ENCODE peak calls at places on chromosomes 4 and X, in ten cellular contexts. S is tibial nerve; F is Peyer's patch; C is cardiac fibroblast; M is tibial artery; J is GM12878; I is endodermal cell; Z is Jurkat, Clone E6-1; P is small intestine; K is IMR-90. V is an unnamed sample.

GRCh38 chr4:40306991-40307390 is 28.1 kb upstream of the CHRNA9 start:
- DNase-seq in P (no peak), F (peak), M (no peak), J (no peak), Z (no peak), I (no peak), K (no peak), C (no peak), S (no peak), V (no peak)

GRCh38 chrX:19991350-19991718 is 473 bp upstream of the BCLAF3 start:
- DNase-seq in I (no peak), S (no peak), P (no peak), C (no peak), Z (no peak), M (no peak), J (no peak), K (no peak), F (no peak), V (no peak)

GRCh38 chr4:5785806-5786680 is 75.0 kb downstream of the EVC start:
- DNase-seq in P (no peak), S (no peak), C (peak), I (no peak), M (no peak), F (no peak), J (no peak), Z (no peak), K (peak), V (no peak)

GRCh38 chrX:12894074-12894691 is 12.2 kb upstream of the TLR8 start:
- DNase-seq in S (no peak), P (peak), I (no peak), K (peak), C (peak), Z (peak), J (no peak), F (peak), M (no peak), V (no peak)

GRCh38 chr4:175376287-175376977 is 435.6 kb downstream of the GPM6A start:
- DNase-seq in P (no peak), S (no peak), C (no peak), J (no peak), F (no peak), I (no peak), Z (no peak), K (no peak), M (no peak), V (no peak)

GRCh38 chrX:71992711-71993110 is 82.1 kb downstream of the NHSL2 start:
- DNase-seq in S (no peak), M (no peak), Z (peak), C (no peak), P (peak), F (no peak), K (no peak), I (peak), J (no peak), V (no peak)

GRCh38 chr4:168656055-168656660 is 159.3 kb downstream of the PALLD start:
- DNase-seq in F (no peak), C (peak), M (no peak), K (peak), S (no peak), J (no peak), Z (no peak), P (no peak), I (no peak), V (no peak)

GRCh38 chr4:24489870-24490269 is 94.5 kb downstream of the DHX15 start:
- DNase-seq in F (no peak), P (no peak), S (no peak), C (peak), I (no peak), J (no peak), K (no peak), Z (no peak), M (no peak), V (no peak)

GRCh38 chrX:118536204-118536603 is 40.6 kb downstream of the DOCK11 start:
- DNase-seq in Z (no peak), C (no peak), F (no peak), J (peak), K (no peak), M (no peak), S (no peak), P (no peak), I (no peak), V (no peak)

GRCh38 chrX:118698516-118699247 is 28.7 kb upstream of the IL13RA1 start:
- DNase-seq in K (peak), J (no peak), C (no peak), S (no peak), I (no peak), P (no peak), F (peak), Z (no peak), M (no peak), V (no peak)

GRCh38 chr4:89137231-89137630 is 25.9 kb downstream of the TIGD2 start:
- DNase-seq in P (no peak), C (no peak), S (no peak), J (no peak), Z (no peak), M (no peak), F (no peak), K (no peak), I (no peak), V (no peak)

GRCh38 chr4:174865418-174865985 is 36.5 kb upstream of the GLRA3 start:
- DNase-seq in Z (no peak), F (no peak), P (no peak), C (no peak), J (no peak), M (no peak), K (no peak), S (no peak), I (no peak), V (no peak)

GRCh38 chr4:3013839-3014350 is 50.5 kb downstream of the GRK4 start:
- DNase-seq in F (no peak), K (no peak), J (peak), S (no peak), Z (no peak), I (peak), M (no peak), C (no peak), P (peak), V (no peak)

GRCh38 chr4:183443609-183444148 is 757 bp upstream of the CDKN2AIP start:
- DNase-seq in S (peak), J (no peak), F (peak), M (no peak), P (no peak), K (peak), Z (peak), I (no peak), C (no peak), V (no peak)

GRCh38 chrX:68307767-68308166 is 125.5 kb downstream of the OPHN1 start:
- DNase-seq in F (no peak), I (no peak), C (peak), P (no peak), J (no peak), K (peak), Z (no peak), S (no peak), M (no peak), V (no peak)

GRCh38 chrX:7170903-7171302 is 22.9 kb upstream of the PUDP start:
- DNase-seq in J (no peak), Z (no peak), I (peak), M (no peak), F (no peak), C (peak), P (peak), K (no peak), S (no peak), V (no peak)

GRCh38 chr4:136121431-136121830 is 1410.9 kb downstream of the PCDH18 start:
- DNase-seq in M (no peak), S (no peak), P (no peak), J (no peak), I (no peak), C (no peak), Z (no peak), K (no peak), F (no peak), V (no peak)

GRCh38 chrX:40705658-40706312 is 29.6 kb downstream of the MED14 start:
- DNase-seq in C (no peak), K (no peak), P (no peak), F (no peak), J (no peak), M (no peak), Z (no peak), S (no peak), I (no peak), V (no peak)

GRCh38 chr4:11297201-11297600 is 131.5 kb downstream of the HS3ST1 start:
- DNase-seq in K (no peak), I (no peak), S (no peak), F (no peak), M (no peak), P (no peak), C (peak), J (no peak), Z (no peak), V (no peak)

GRCh38 chr4:14749910-14750309 is 252.4 kb upstream of the CPEB2 start:
- DNase-seq in F (no peak), K (no peak), C (peak), J (no peak), S (no peak), I (peak), P (peak), M (peak), Z (no peak), V (peak)

GRCh38 chrX:153029875-153030274 is 26.4 kb upstream of the PNMA3 start:
- DNase-seq in C (no peak), S (no peak), M (no peak), K (no peak), F (no peak), P (no peak), J (no peak), I (no peak), Z (no peak), V (no peak)

GRCh38 chr4:622996-623913 is 2.1 kb upstream of the PDE6B start:
- DNase-seq in K (no peak), C (no peak), M (no peak), I (peak), Z (no peak), J (no peak), F (no peak), S (no peak), P (no peak), V (peak)

GRCh38 chrX:91108761-91109160 is 325.9 kb upstream of the PABPC5 start:
- DNase-seq in M (no peak), K (no peak), S (no peak), Z (peak), F (no peak), J (no peak), C (no peak), P (no peak), I (no peak), V (no peak)

GRCh38 chr4:94410678-94411206 is 41.0 kb upstream of the PDLIM5 start:
- DNase-seq in I (no peak), F (no peak), P (no peak), S (peak), Z (no peak), C (peak), M (peak), J (no peak), K (no peak), V (peak)

GRCh38 chr4:620851-621261 is 4.5 kb upstream of the PDE6B start:
- DNase-seq in P (no peak), M (no peak), I (no peak), J (no peak), C (no peak), F (no peak), K (no peak), Z (no peak), S (no peak), V (no peak)

GRCh38 chrX:68090266-68090665 is 343.0 kb downstream of the OPHN1 start:
- DNase-seq in C (no peak), F (no peak), M (no peak), S (no peak), I (no peak), Z (no peak), J (no peak), K (no peak), P (no peak), V (no peak)

GRCh38 chrX:20515841-20516461 is 249.2 kb upstream of the RPS6KA3 start:
- DNase-seq in C (peak), K (peak), I (no peak), S (no peak), P (peak), M (no peak), Z (no peak), J (peak), F (no peak), V (no peak)

GRCh38 chr4:113616443-113616842 is 145.1 kb downstream of the CAMK2D start:
- DNase-seq in M (no peak), I (no peak), Z (no peak), P (peak), F (no peak), K (no peak), C (no peak), S (no peak), J (no peak), V (no peak)

GRCh38 chrX:14032383-14032782 is 2.7 kb upstream of the GEMIN8 start:
- DNase-seq in I (peak), C (peak), M (peak), K (peak), F (peak), Z (peak), P (peak), S (no peak), J (no peak), V (no peak)

GRCh38 chr4:148239406-148239805 is 202.8 kb downstream of the NR3C2 start:
- DNase-seq in M (no peak), K (no peak), C (no peak), Z (no peak), F (no peak), S (no peak), P (no peak), J (no peak), I (no peak), V (no peak)

GRCh38 chr4:157115613-157116340 is 39.8 kb downstream of the GLRB start:
- DNase-seq in J (no peak), C (peak), P (no peak), Z (no peak), S (no peak), I (no peak), F (no peak), M (no peak), K (peak), V (no peak)

GRCh38 chrX:154724999-154725756 is 25.7 kb downstream of the GAB3 start:
- DNase-seq in P (no peak), C (no peak), F (no peak), J (no peak), M (no peak), I (no peak), K (no peak), Z (no peak), S (no peak), V (no peak)
- H3K4me3 ChIP-seq in P (no peak), C (no peak), F (no peak), J (no peak), M (no peak), I (no peak), K (no peak), Z (no peak), S (no peak), V (no peak)

DNA sequence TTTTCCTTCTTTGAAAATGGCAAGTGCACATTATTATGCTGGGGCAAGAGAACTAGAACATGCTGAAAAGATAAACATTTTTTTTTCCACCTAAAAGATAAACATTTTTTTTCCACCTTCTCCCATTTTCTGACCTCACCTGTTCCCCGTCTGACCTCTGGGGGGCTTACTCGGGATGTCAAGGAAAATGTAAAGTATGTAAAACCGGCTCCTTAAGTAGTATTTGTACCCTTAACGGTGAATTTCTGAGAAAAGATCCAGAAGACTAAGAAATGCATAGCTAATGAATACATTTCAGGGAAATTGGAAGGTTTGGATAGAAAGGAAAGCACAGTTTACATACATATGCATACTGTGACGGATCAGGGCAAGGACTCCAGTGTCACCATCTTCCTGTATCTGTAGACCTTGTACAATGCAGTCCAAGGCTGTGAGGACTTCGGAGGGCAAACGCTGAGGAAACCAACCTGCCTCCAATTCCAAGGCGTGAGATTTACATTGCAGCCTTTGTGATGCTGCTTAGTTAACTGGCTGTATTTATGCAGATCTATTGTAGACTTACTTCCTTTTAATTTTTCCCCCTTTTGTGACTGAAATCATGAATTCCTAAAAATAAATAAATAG is 2185.9 kb upstream of the TENM3 start:
- DNase-seq in I (peak), C (no peak), P (peak), F (no peak), S (no peak), M (no peak), K (no peak), J (no peak), Z (peak), V (no peak)
- H3K4me3 ChIP-seq in I (peak), C (no peak), P (no peak), F (peak), S (no peak), M (no peak), K (no peak), J (peak), Z (no peak), V (no peak)

DNA sequence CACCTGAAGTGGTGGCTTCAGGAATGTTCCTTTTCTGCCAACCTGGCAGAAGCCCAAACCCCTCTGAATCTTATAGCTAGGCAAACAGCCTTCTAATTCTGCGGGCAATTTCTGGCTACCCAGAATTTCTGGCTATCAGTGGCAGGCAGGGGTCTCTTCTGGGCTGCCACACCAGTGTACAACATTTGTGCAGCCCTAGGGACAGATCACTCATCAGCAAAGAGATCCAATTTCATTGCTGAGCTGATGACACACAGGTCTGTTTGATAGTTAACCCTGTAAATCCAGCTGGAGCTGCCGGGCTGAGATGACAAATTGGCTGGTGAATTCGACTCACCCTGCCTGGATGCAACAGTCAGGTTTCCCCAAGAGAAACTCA is 2.4 kb downstream of the MID1 start:
- DNase-seq in J (no peak), P (no peak), F (no peak), Z (no peak), C (no peak), I (no peak), S (no peak), K (peak), M (no peak), V (no peak)
- H3K4me3 ChIP-seq in J (no peak), P (no peak), F (peak), Z (no peak), C (peak), I (peak), S (no peak), K (peak), M (no peak), V (no peak)

GRCh38 chrX:44155126-44155525 is 181.9 kb upstream of the NDP start:
- DNase-seq in K (no peak), Z (no peak), P (no peak), M (no peak), C (no peak), S (no peak), F (no peak), I (no peak), J (no peak), V (no peak)

GRCh38 chrX:44157858-44158257 is 184.7 kb upstream of the NDP start:
- DNase-seq in F (no peak), K (no peak), M (peak), C (no peak), P (no peak), J (no peak), Z (no peak), I (no peak), S (no peak), V (no peak)

GRCh38 chrX:44162964-44163475 is 180.5 kb downstream of the EFHC2 start:
- DNase-seq in J (no peak), S (no peak), I (no peak), P (no peak), C (no peak), K (no peak), F (no peak), Z (no peak), M (no peak), V (no peak)

GRCh38 chrX:44152867-44153266 is 179.7 kb upstream of the NDP start:
- DNase-seq in I (no peak), C (peak), F (no peak), M (no peak), S (no peak), P (no peak), J (no peak), Z (no peak), K (peak), V (no peak)

GRCh38 chrX:44157293-44157692 is 184.1 kb upstream of the NDP start:
- DNase-seq in J (no peak), M (peak), I (no peak), P (no peak), C (no peak), F (no peak), S (no peak), Z (no peak), K (no peak), V (no peak)
- H3K4me3 ChIP-seq in J (no peak), M (no peak), I (no peak), P (no peak), C (no peak), F (no peak), S (no peak), Z (no peak), K (no peak), V (no peak)

GRCh38 chrX:2719774-2720447 is 28.8 kb downstream of the CD99 start:
- DNase-seq in F (no peak), C (no peak), S (no peak), M (no peak), J (no peak), P (peak), K (no peak), I (no peak), Z (no peak), V (no peak)

GRCh38 chrX:2723316-2723879 is 28.4 kb upstream of the XG start:
- DNase-seq in I (no peak), J (no peak), M (no peak), Z (no peak), S (no peak), C (no peak), F (no peak), P (no peak), K (no peak), V (no peak)
- H3K4me3 ChIP-seq in I (no peak), J (no peak), M (no peak), Z (no peak), S (no peak), C (no peak), F (no peak), P (no peak), K (no peak), V (no peak)

DNA sequence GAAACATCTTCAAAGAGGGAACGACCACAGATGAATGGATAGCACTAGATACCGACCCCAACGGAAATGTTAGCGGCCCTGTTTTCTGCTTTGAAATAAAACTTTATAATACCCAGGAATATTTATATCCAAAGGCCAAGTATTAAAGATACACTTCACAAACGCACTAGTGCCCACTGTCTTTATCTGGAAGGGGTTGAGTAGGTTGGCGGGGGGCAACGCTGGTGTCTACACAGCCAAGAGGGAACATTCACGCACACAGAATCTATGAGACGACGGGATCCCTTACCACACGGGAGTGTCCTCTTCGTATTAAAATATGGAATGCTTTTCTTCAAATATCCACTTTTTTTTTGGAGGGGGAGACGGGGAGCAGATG is 3.3 kb downstream of the HAND2 start:
- DNase-seq in K (no peak), C (no peak), S (no peak), F (no peak), Z (no peak), J (no peak), M (no peak), I (no peak), P (no peak), V (no peak)
- H3K4me3 ChIP-seq in K (no peak), C (peak), S (no peak), F (peak), Z (no peak), J (no peak), M (peak), I (no peak), P (no peak), V (peak)

GRCh38 chr4:4541661-4542570 is at the start of gene STX18:
- DNase-seq in M (peak), Z (peak), K (peak), C (peak), F (peak), P (peak), J (peak), I (peak), S (peak), V (peak)

GRCh38 chr4:4541040-4541631 is 712 bp downstream of the STX18 start:
- DNase-seq in J (peak), I (no peak), Z (no peak), C (peak), K (peak), F (no peak), S (no peak), P (peak), M (peak), V (no peak)

DNA sequence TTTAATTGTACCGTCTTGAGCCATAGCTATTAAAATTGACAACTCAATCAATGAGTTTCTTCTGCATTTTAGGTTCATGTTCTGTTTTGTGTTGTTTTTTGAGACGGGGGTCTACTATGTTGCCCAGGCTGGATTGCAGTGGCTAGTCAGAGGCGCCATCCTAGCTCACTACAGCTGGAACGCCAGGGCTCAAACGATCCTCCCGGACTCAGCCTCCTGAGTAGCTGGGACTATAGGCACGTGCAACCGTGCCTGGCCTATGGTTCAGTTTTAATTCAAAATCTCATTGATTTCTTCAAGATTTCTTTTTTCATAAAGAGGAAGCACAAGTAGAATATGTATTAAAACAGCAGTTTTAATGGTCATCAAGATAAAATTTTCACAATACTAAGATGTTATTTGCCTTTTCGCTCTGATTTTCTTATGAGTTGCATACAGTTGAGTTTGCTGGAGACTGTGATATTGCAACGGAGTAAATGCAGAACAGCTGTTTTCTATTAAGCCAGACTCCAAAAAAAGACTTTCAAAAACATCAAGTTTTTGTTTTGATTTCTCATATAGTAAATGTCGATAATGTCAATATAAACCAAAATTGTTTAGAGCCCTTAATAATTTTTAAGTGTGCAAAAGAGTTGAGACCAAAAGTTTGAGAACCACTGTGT is 1.1 kb upstream of the STX18 start:
- DNase-seq in M (no peak), Z (no peak), C (no peak), P (peak), F (no peak), S (no peak), J (no peak), K (no peak), I (peak), V (no peak)
- H3K4me3 ChIP-seq in M (peak), Z (peak), C (peak), P (no peak), F (peak), S (peak), J (peak), K (peak), I (peak), V (peak)

V was measured in right lobe of liver.